ENCODE peak calls at places on chromosomes 1 and 21, in ten cellular contexts. K is upper lobe of right lung; N is CD8-positive, alpha-beta memory T cell; W is prostate gland; D is IMR-90; U is pancreas; L is neural progenitor cell; I is sigmoid colon; B is DND-41; Z is iPS DF 6.9. R is an unnamed sample.

GRCh38 chr1:34460193-34460592 is 283.5 kb downstream of the C1orf94 start:
- DNase-seq in K (no peak), N (no peak), W (no peak), D (no peak), U (peak; percentile 44), L (peak; percentile 47), I (no peak), B (peak; percentile 61), Z (peak; percentile 61), R (no peak)

GRCh38 chr1:157353546-157353945 is 198.8 kb downstream of the FCRL5 start:
- DNase-seq in K (no peak), N (no peak), W (no peak), D (no peak), U (no peak), L (no peak), I (no peak), B (no peak), Z (no peak), R (no peak)

GRCh38 chr1:86849756-86850155 is 64.2 kb downstream of the SELENOF start:
- DNase-seq in K (no peak), N (no peak), W (no peak), D (no peak), U (no peak), L (no peak), I (no peak), B (no peak), Z (no peak), R (no peak)

GRCh38 chr21:43949499-43950208 is 62.5 kb upstream of the TRAPPC10 start:
- DNase-seq in K (no peak), N (no peak), W (no peak), D (no peak), U (no peak), L (no peak), I (no peak), B (no peak), Z (no peak), R (no peak)

GRCh38 chr1:199029401-199029800 is 390.6 kb downstream of the PTPRC start:
- DNase-seq in K (no peak), N (no peak), W (no peak), D (peak; percentile 77), U (no peak), L (no peak), I (no peak), B (peak; percentile 63), Z (no peak), R (no peak)

GRCh38 chr1:206967096-206967851 is 3.0 kb downstream of the FCAMR start:
- DNase-seq in K (no peak), N (no peak), W (no peak), D (peak; percentile 29), U (no peak), L (no peak), I (no peak), B (peak; percentile 61), Z (no peak), R (no peak)

GRCh38 chr1:12496154-12496961 is 121.7 kb downstream of the DHRS3 start:
- DNase-seq in K (no peak), N (no peak), W (no peak), D (no peak), U (no peak), L (no peak), I (no peak), B (no peak), Z (no peak), R (no peak)

GRCh38 chr1:74271503-74271902 is 36.3 kb downstream of the TNNI3K start:
- DNase-seq in K (no peak), N (no peak), W (no peak), D (no peak), U (no peak), L (no peak), I (no peak), B (no peak), Z (no peak), R (no peak)

GRCh38 chr1:66527688-66528087 is 6.3 kb upstream of the SGIP1 start:
- DNase-seq in K (no peak), N (no peak), W (no peak), D (peak; percentile 96), U (no peak), L (no peak), I (no peak), B (no peak), Z (no peak), R (no peak)

GRCh38 chr1:170214117-170214979 is 68.6 kb downstream of the NTMT2 start:
- DNase-seq in K (no peak), N (no peak), W (no peak), D (peak; percentile 28), U (no peak), L (no peak), I (no peak), B (no peak), Z (no peak), R (no peak)

GRCh38 chr1:150168960-150169565 is 19.3 kb downstream of the PLEKHO1 start:
- DNase-seq in K (peak; percentile 76), N (peak; percentile 38), W (peak; percentile 61), D (peak; percentile 63), U (no peak), L (peak; percentile 73), I (peak; percentile 89), B (peak; percentile 29), Z (no peak), R (peak; percentile 70)

GRCh38 chr1:116345830-116346229 is 27.2 kb upstream of the ATP1A1 start:
- DNase-seq in K (no peak), N (peak; percentile 65), W (no peak), D (no peak), U (no peak), L (peak; percentile 44), I (no peak), B (peak; percentile 35), Z (no peak), R (no peak)

GRCh38 chr1:162372159-162373071 is 4.2 kb downstream of the SPATA46 start:
- DNase-seq in K (no peak), N (no peak), W (no peak), D (no peak), U (no peak), L (no peak), I (peak; percentile 48), B (no peak), Z (no peak), R (no peak)

GRCh38 chr1:216216304-216216703 is 206.9 kb downstream of the USH2A start:
- DNase-seq in K (no peak), N (no peak), W (no peak), D (no peak), U (no peak), L (no peak), I (no peak), B (no peak), Z (no peak), R (no peak)

GRCh38 chr1:234893725-234894630 is 234.7 kb downstream of the TOMM20 start:
- DNase-seq in K (no peak), N (no peak), W (peak; percentile 84), D (peak; percentile 80), U (peak; percentile 73), L (no peak), I (no peak), B (no peak), Z (no peak), R (no peak)

GRCh38 chr1:208235983-208236761 is 8.0 kb downstream of the PLXNA2 start:
- DNase-seq in K (no peak), N (no peak), W (no peak), D (peak; percentile 71), U (no peak), L (no peak), I (peak; percentile 83), B (peak; percentile 21), Z (no peak), R (peak; percentile 75)

GRCh38 chr1:26213335-26213905 is 20.6 kb upstream of the CEP85 start:
- DNase-seq in K (no peak), N (no peak), W (no peak), D (no peak), U (no peak), L (no peak), I (no peak), B (no peak), Z (no peak), R (no peak)

GRCh38 chr1:64691631-64692030 is 53.2 kb upstream of the RAVER2 start:
- DNase-seq in K (no peak), N (no peak), W (no peak), D (peak; percentile 48), U (no peak), L (no peak), I (no peak), B (no peak), Z (no peak), R (no peak)
- H3K36me3 ChIP-seq in K (no peaks in the 10 kb centered on the region), N (no peaks in the 10 kb centered on the region), W (no peaks in the 10 kb centered on the region), D (no peaks in the 10 kb centered on the region), U (no peaks in the 10 kb centered on the region), L (no peaks in the 10 kb centered on the region), I (no peaks in the 10 kb centered on the region), B (no peaks in the 10 kb centered on the region), Z (peaks cover 11% of the 10 kb centered on the region), R (peaks cover 37% of the 10 kb centered on the region)

GRCh38 chr1:33032126-33032869 is 4.4 kb downstream of the AK2 start:
- DNase-seq in K (no peak), N (no peak), W (no peak), D (peak; percentile 55), U (no peak), L (no peak), I (no peak), B (no peak), Z (no peak), R (no peak)
- H3K36me3 ChIP-seq in K (peaks cover 17% of the 10 kb centered on the region), N (peaks cover 14% of the 10 kb centered on the region), W (no peaks in the 10 kb centered on the region), D (peaks cover 10% of the 10 kb centered on the region), U (no peaks in the 10 kb centered on the region), L (no peaks in the 10 kb centered on the region), I (no peaks in the 10 kb centered on the region), B (peaks cover 71% of the 10 kb centered on the region), Z (no peaks in the 10 kb centered on the region), R (peaks cover 42% of the 10 kb centered on the region)

DNA sequence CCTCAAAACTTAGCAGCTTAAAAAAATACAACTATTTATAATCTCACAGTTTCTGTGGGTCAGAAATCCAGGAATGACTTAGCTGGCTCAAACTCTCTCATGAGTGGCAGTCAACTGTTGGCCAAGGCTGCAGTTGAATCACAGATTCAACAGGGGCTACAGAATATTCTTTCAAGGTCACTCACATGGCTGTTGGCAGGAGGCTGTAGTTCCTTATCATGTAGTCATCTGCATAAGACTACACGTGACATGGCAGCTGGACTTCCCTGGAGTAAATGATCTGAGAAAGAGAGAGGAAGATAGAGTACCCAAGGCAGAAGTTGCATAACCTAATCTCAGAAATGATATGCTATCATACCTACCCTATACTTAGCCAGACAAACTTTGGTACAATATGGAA is 75.2 kb upstream of the TSPAN2 start:
- DNase-seq in K (no peak), N (no peak), W (no peak), D (peak; percentile 33), U (no peak), L (no peak), I (no peak), B (no peak), Z (no peak), R (no peak)
- H3K36me3 ChIP-seq in K (no peaks in the 10 kb centered on the region), N (no peaks in the 10 kb centered on the region), W (no peaks in the 10 kb centered on the region), D (no peaks in the 10 kb centered on the region), U (no peaks in the 10 kb centered on the region), L (no peaks in the 10 kb centered on the region), I (no peaks in the 10 kb centered on the region), B (no peaks in the 10 kb centered on the region), Z (no peaks in the 10 kb centered on the region), R (no peaks in the 10 kb centered on the region)

GRCh38 chr1:42935313-42935624 is 23.4 kb downstream of the SLC2A1 start:
- DNase-seq in K (peak; percentile 69), N (no peak), W (no peak), D (no peak), U (peak; percentile 40), L (no peak), I (peak; percentile 67), B (no peak), Z (no peak), R (no peak)
- H3K36me3 ChIP-seq in K (no peaks in the 10 kb centered on the region), N (peaks cover 15% of the 10 kb centered on the region), W (peaks cover 2% of the 10 kb centered on the region), D (peaks cover 84% of the 10 kb centered on the region), U (no peaks in the 10 kb centered on the region), L (peaks cover 9% of the 10 kb centered on the region), I (peaks cover 5% of the 10 kb centered on the region), B (peaks cover 99% of the 10 kb centered on the region), Z (peaks cover 47% of the 10 kb centered on the region), R (peaks cover 4% of the 10 kb centered on the region)

R was measured in heart left ventricle.